ENCODE peak calls at places on chromosome 13, in eight cellular contexts. One of them, this sample, is unnamed.

GRCh38 chr13:73422973-73423372 is 364.2 kb downstream of the KLF5 start:
- DNase-seq in pancreas: no peak
- DNase-seq in germinal center: no peak
- DNase-seq in activated CD4-positive, alpha-beta T cell treated with anti-CD3 and anti-CD28 coated beads, Interleukin-2, amount 50 U/mL, for 1 hour: no peak
- DNase-seq in M059J: no peak
- DNase-seq in left cardiac atrium: no peak
- DNase-seq in GM12892: no peak
- DNase-seq in cardiac muscle cell: no peak
- DNase-seq in this sample: no peak

GRCh38 chr13:30679483-30680330 is 55.6 kb upstream of the ALOX5AP start:
- DNase-seq in germinal center: peak
- DNase-seq in cardiac muscle cell: peak
- DNase-seq in GM12892: no peak
- DNase-seq in M059J: peak
- DNase-seq in left cardiac atrium: no peak
- DNase-seq in pancreas: no peak
- DNase-seq in activated CD4-positive, alpha-beta T cell treated with anti-CD3 and anti-CD28 coated beads, Interleukin-2, amount 50 U/mL, for 1 hour: peak
- DNase-seq in this sample: peak

GRCh38 chr13:96417956-96418355 is 328.0 kb downstream of the HS6ST3 start:
- DNase-seq in left cardiac atrium: no peak
- DNase-seq in M059J: no peak
- DNase-seq in cardiac muscle cell: no peak
- DNase-seq in germinal center: no peak
- DNase-seq in pancreas: no peak
- DNase-seq in activated CD4-positive, alpha-beta T cell treated with anti-CD3 and anti-CD28 coated beads, Interleukin-2, amount 50 U/mL, for 1 hour: no peak
- DNase-seq in GM12892: no peak
- DNase-seq in this sample: no peak

GRCh38 chr13:68810660-68811059 is 1297.0 kb upstream of the ATXN8OS start:
- DNase-seq in activated CD4-positive, alpha-beta T cell treated with anti-CD3 and anti-CD28 coated beads, Interleukin-2, amount 50 U/mL, for 1 hour: no peak
- DNase-seq in M059J: no peak
- DNase-seq in cardiac muscle cell: no peak
- DNase-seq in pancreas: no peak
- DNase-seq in GM12892: no peak
- DNase-seq in left cardiac atrium: no peak
- DNase-seq in germinal center: no peak
- DNase-seq in this sample: peak

GRCh38 chr13:84737671-84738070 is 855.4 kb upstream of the SLITRK1 start:
- DNase-seq in M059J: no peak
- DNase-seq in GM12892: no peak
- DNase-seq in activated CD4-positive, alpha-beta T cell treated with anti-CD3 and anti-CD28 coated beads, Interleukin-2, amount 50 U/mL, for 1 hour: no peak
- DNase-seq in cardiac muscle cell: no peak
- DNase-seq in germinal center: no peak
- DNase-seq in pancreas: no peak
- DNase-seq in left cardiac atrium: no peak
- DNase-seq in this sample: no peak

GRCh38 chr13:50843256-50844043 is at the start of gene DLEU7:
- DNase-seq in germinal center: peak
- DNase-seq in left cardiac atrium: peak
- DNase-seq in GM12892: no peak
- DNase-seq in M059J: no peak
- DNase-seq in cardiac muscle cell: no peak
- DNase-seq in pancreas: peak
- DNase-seq in activated CD4-positive, alpha-beta T cell treated with anti-CD3 and anti-CD28 coated beads, Interleukin-2, amount 50 U/mL, for 1 hour: no peak
- DNase-seq in this sample: no peak

GRCh38 chr13:22369090-22369489 is 698.2 kb downstream of the FGF9 start:
- DNase-seq in cardiac muscle cell: no peak
- DNase-seq in pancreas: no peak
- DNase-seq in GM12892: no peak
- DNase-seq in M059J: no peak
- DNase-seq in left cardiac atrium: no peak
- DNase-seq in activated CD4-positive, alpha-beta T cell treated with anti-CD3 and anti-CD28 coated beads, Interleukin-2, amount 50 U/mL, for 1 hour: no peak
- DNase-seq in germinal center: no peak
- DNase-seq in this sample: no peak

GRCh38 chr13:32902898-32903297 is 113.3 kb upstream of the KL start:
- DNase-seq in germinal center: no peak
- DNase-seq in GM12892: no peak
- DNase-seq in cardiac muscle cell: peak
- DNase-seq in M059J: peak
- DNase-seq in left cardiac atrium: peak
- DNase-seq in pancreas: no peak
- DNase-seq in activated CD4-positive, alpha-beta T cell treated with anti-CD3 and anti-CD28 coated beads, Interleukin-2, amount 50 U/mL, for 1 hour: no peak
- DNase-seq in this sample: no peak

GRCh38 chr13:95267662-95268369 is 33.4 kb downstream of the ABCC4 start:
- DNase-seq in left cardiac atrium: no peak
- DNase-seq in pancreas: no peak
- DNase-seq in cardiac muscle cell: peak
- DNase-seq in activated CD4-positive, alpha-beta T cell treated with anti-CD3 and anti-CD28 coated beads, Interleukin-2, amount 50 U/mL, for 1 hour: no peak
- DNase-seq in M059J: peak
- DNase-seq in germinal center: no peak
- DNase-seq in GM12892: no peak
- DNase-seq in this sample: no peak

GRCh38 chr13:97492257-97492656 is 58.3 kb downstream of the RAP2A start:
- DNase-seq in cardiac muscle cell: no peak
- DNase-seq in germinal center: no peak
- DNase-seq in GM12892: no peak
- DNase-seq in activated CD4-positive, alpha-beta T cell treated with anti-CD3 and anti-CD28 coated beads, Interleukin-2, amount 50 U/mL, for 1 hour: no peak
- DNase-seq in pancreas: no peak
- DNase-seq in M059J: no peak
- DNase-seq in left cardiac atrium: no peak
- DNase-seq in this sample: no peak

GRCh38 chr13:80881495-80882482 is 540.9 kb upstream of the SPRY2 start:
- DNase-seq in activated CD4-positive, alpha-beta T cell treated with anti-CD3 and anti-CD28 coated beads, Interleukin-2, amount 50 U/mL, for 1 hour: no peak
- DNase-seq in left cardiac atrium: no peak
- DNase-seq in cardiac muscle cell: peak
- DNase-seq in GM12892: no peak
- DNase-seq in M059J: no peak
- DNase-seq in germinal center: no peak
- DNase-seq in pancreas: no peak
- DNase-seq in this sample: no peak

GRCh38 chr13:110057052-110057451 is 249.9 kb downstream of the COL4A1 start:
- DNase-seq in left cardiac atrium: no peak
- DNase-seq in pancreas: no peak
- DNase-seq in GM12892: no peak
- DNase-seq in activated CD4-positive, alpha-beta T cell treated with anti-CD3 and anti-CD28 coated beads, Interleukin-2, amount 50 U/mL, for 1 hour: no peak
- DNase-seq in cardiac muscle cell: no peak
- DNase-seq in germinal center: no peak
- DNase-seq in M059J: no peak
- DNase-seq in this sample: no peak

GRCh38 chr13:98014766-98015165 is 61.3 kb downstream of the IPO5 start:
- DNase-seq in pancreas: no peak
- DNase-seq in germinal center: no peak
- DNase-seq in M059J: peak
- DNase-seq in GM12892: no peak
- DNase-seq in cardiac muscle cell: peak
- DNase-seq in activated CD4-positive, alpha-beta T cell treated with anti-CD3 and anti-CD28 coated beads, Interleukin-2, amount 50 U/mL, for 1 hour: no peak
- DNase-seq in left cardiac atrium: no peak
- DNase-seq in this sample: peak

GRCh38 chr13:24182703-24183081 is 22.2 kb downstream of the SPATA13 start:
- DNase-seq in cardiac muscle cell: no peak
- DNase-seq in activated CD4-positive, alpha-beta T cell treated with anti-CD3 and anti-CD28 coated beads, Interleukin-2, amount 50 U/mL, for 1 hour: no peak
- DNase-seq in pancreas: no peak
- DNase-seq in left cardiac atrium: no peak
- DNase-seq in GM12892: no peak
- DNase-seq in germinal center: no peak
- DNase-seq in M059J: no peak
- DNase-seq in this sample: no peak

GRCh38 chr13:24630851-24631341 is 49.3 kb upstream of the ATP12A start:
- DNase-seq in cardiac muscle cell: peak
- DNase-seq in left cardiac atrium: no peak
- DNase-seq in activated CD4-positive, alpha-beta T cell treated with anti-CD3 and anti-CD28 coated beads, Interleukin-2, amount 50 U/mL, for 1 hour: no peak
- DNase-seq in M059J: peak
- DNase-seq in GM12892: no peak
- DNase-seq in germinal center: no peak
- DNase-seq in pancreas: no peak
- DNase-seq in this sample: no peak

GRCh38 chr13:113544896-113545295 is 39.7 kb upstream of the TFDP1 start:
- DNase-seq in germinal center: no peak
- DNase-seq in GM12892: no peak
- DNase-seq in left cardiac atrium: no peak
- DNase-seq in activated CD4-positive, alpha-beta T cell treated with anti-CD3 and anti-CD28 coated beads, Interleukin-2, amount 50 U/mL, for 1 hour: no peak
- DNase-seq in M059J: no peak
- DNase-seq in pancreas: peak
- DNase-seq in cardiac muscle cell: no peak
- DNase-seq in this sample: no peak

GRCh38 chr13:113667771-113668490 is 912 bp downstream of the GRK1 start:
- DNase-seq in germinal center: no peak
- DNase-seq in left cardiac atrium: no peak
- DNase-seq in activated CD4-positive, alpha-beta T cell treated with anti-CD3 and anti-CD28 coated beads, Interleukin-2, amount 50 U/mL, for 1 hour: no peak
- DNase-seq in GM12892: no peak
- DNase-seq in cardiac muscle cell: no peak
- DNase-seq in M059J: no peak
- DNase-seq in pancreas: no peak
- DNase-seq in this sample: no peak

GRCh38 chr13:21517576-21517975 is 58.5 kb upstream of the ZDHHC20 start:
- DNase-seq in left cardiac atrium: no peak
- DNase-seq in germinal center: no peak
- DNase-seq in activated CD4-positive, alpha-beta T cell treated with anti-CD3 and anti-CD28 coated beads, Interleukin-2, amount 50 U/mL, for 1 hour: no peak
- DNase-seq in GM12892: no peak
- DNase-seq in pancreas: no peak
- DNase-seq in M059J: no peak
- DNase-seq in cardiac muscle cell: no peak
- DNase-seq in this sample: no peak

GRCh38 chr13:44068737-44069136 is 189.0 kb downstream of the LACC1 start:
- DNase-seq in activated CD4-positive, alpha-beta T cell treated with anti-CD3 and anti-CD28 coated beads, Interleukin-2, amount 50 U/mL, for 1 hour: no peak
- DNase-seq in germinal center: no peak
- DNase-seq in cardiac muscle cell: peak
- DNase-seq in GM12892: no peak
- DNase-seq in M059J: peak
- DNase-seq in pancreas: no peak
- DNase-seq in left cardiac atrium: no peak
- DNase-seq in this sample: peak

GRCh38 chr13:44796597-44797517 is 192.4 kb downstream of the NUFIP1 start:
- DNase-seq in germinal center: no peak
- DNase-seq in M059J: no peak
- DNase-seq in pancreas: no peak
- DNase-seq in GM12892: no peak
- DNase-seq in cardiac muscle cell: no peak
- DNase-seq in activated CD4-positive, alpha-beta T cell treated with anti-CD3 and anti-CD28 coated beads, Interleukin-2, amount 50 U/mL, for 1 hour: no peak
- DNase-seq in left cardiac atrium: no peak
- DNase-seq in this sample: no peak

GRCh38 chr13:27708325-27708724 is 84.0 kb upstream of the GSX1 start:
- DNase-seq in activated CD4-positive, alpha-beta T cell treated with anti-CD3 and anti-CD28 coated beads, Interleukin-2, amount 50 U/mL, for 1 hour: no peak
- DNase-seq in cardiac muscle cell: no peak
- DNase-seq in germinal center: no peak
- DNase-seq in M059J: peak
- DNase-seq in pancreas: no peak
- DNase-seq in GM12892: no peak
- DNase-seq in left cardiac atrium: no peak
- DNase-seq in this sample: no peak

GRCh38 chr13:72194531-72194930 is 327.5 kb upstream of the DACH1 start:
- DNase-seq in cardiac muscle cell: no peak
- DNase-seq in left cardiac atrium: no peak
- DNase-seq in M059J: no peak
- DNase-seq in activated CD4-positive, alpha-beta T cell treated with anti-CD3 and anti-CD28 coated beads, Interleukin-2, amount 50 U/mL, for 1 hour: no peak
- DNase-seq in pancreas: no peak
- DNase-seq in germinal center: no peak
- DNase-seq in GM12892: no peak
- DNase-seq in this sample: no peak

GRCh38 chr13:20702530-20702929 is 969 bp upstream of the IL17D start:
- DNase-seq in activated CD4-positive, alpha-beta T cell treated with anti-CD3 and anti-CD28 coated beads, Interleukin-2, amount 50 U/mL, for 1 hour: no peak
- DNase-seq in GM12892: no peak
- DNase-seq in left cardiac atrium: no peak
- DNase-seq in cardiac muscle cell: peak
- DNase-seq in M059J: no peak
- DNase-seq in pancreas: no peak
- DNase-seq in germinal center: no peak
- DNase-seq in this sample: peak

GRCh38 chr13:100434010-100434763 is 154.4 kb downstream of the GGACT start:
- DNase-seq in germinal center: no peak
- DNase-seq in M059J: peak
- DNase-seq in activated CD4-positive, alpha-beta T cell treated with anti-CD3 and anti-CD28 coated beads, Interleukin-2, amount 50 U/mL, for 1 hour: no peak
- DNase-seq in left cardiac atrium: no peak
- DNase-seq in pancreas: no peak
- DNase-seq in GM12892: no peak
- DNase-seq in cardiac muscle cell: peak
- DNase-seq in this sample: no peak

GRCh38 chr13:28056970-28057712 is 43.2 kb downstream of the FLT3 start:
- DNase-seq in germinal center: peak
- DNase-seq in left cardiac atrium: no peak
- DNase-seq in pancreas: no peak
- DNase-seq in GM12892: no peak
- DNase-seq in cardiac muscle cell: no peak
- DNase-seq in activated CD4-positive, alpha-beta T cell treated with anti-CD3 and anti-CD28 coated beads, Interleukin-2, amount 50 U/mL, for 1 hour: no peak
- DNase-seq in M059J: no peak
- DNase-seq in this sample: no peak

GRCh38 chr13:102289606-102290005 is 112.2 kb downstream of the FGF14 start:
- DNase-seq in activated CD4-positive, alpha-beta T cell treated with anti-CD3 and anti-CD28 coated beads, Interleukin-2, amount 50 U/mL, for 1 hour: no peak
- DNase-seq in M059J: no peak
- DNase-seq in pancreas: no peak
- DNase-seq in GM12892: no peak
- DNase-seq in germinal center: no peak
- DNase-seq in left cardiac atrium: no peak
- DNase-seq in cardiac muscle cell: no peak
- DNase-seq in this sample: no peak

GRCh38 chr13:80572308-80572676 is 231.4 kb upstream of the SPRY2 start:
- DNase-seq in M059J: no peak
- DNase-seq in pancreas: no peak
- DNase-seq in cardiac muscle cell: no peak
- DNase-seq in germinal center: no peak
- DNase-seq in GM12892: no peak
- DNase-seq in left cardiac atrium: no peak
- DNase-seq in activated CD4-positive, alpha-beta T cell treated with anti-CD3 and anti-CD28 coated beads, Interleukin-2, amount 50 U/mL, for 1 hour: no peak
- DNase-seq in this sample: no peak

GRCh38 chr13:23969672-23970071 is 72.4 kb upstream of the C1QTNF9B start:
- DNase-seq in germinal center: no peak
- DNase-seq in pancreas: no peak
- DNase-seq in GM12892: no peak
- DNase-seq in M059J: no peak
- DNase-seq in left cardiac atrium: no peak
- DNase-seq in cardiac muscle cell: peak
- DNase-seq in activated CD4-positive, alpha-beta T cell treated with anti-CD3 and anti-CD28 coated beads, Interleukin-2, amount 50 U/mL, for 1 hour: no peak
- DNase-seq in this sample: no peak

GRCh38 chr13:35499131-35500051 is 22.9 kb upstream of the MAB21L1 start:
- DNase-seq in cardiac muscle cell: no peak
- DNase-seq in germinal center: no peak
- DNase-seq in left cardiac atrium: no peak
- DNase-seq in GM12892: no peak
- DNase-seq in activated CD4-positive, alpha-beta T cell treated with anti-CD3 and anti-CD28 coated beads, Interleukin-2, amount 50 U/mL, for 1 hour: no peak
- DNase-seq in M059J: no peak
- DNase-seq in pancreas: no peak
- DNase-seq in this sample: no peak

GRCh38 chr13:25874907-25875306 is 176.9 kb downstream of the SHISA2 start:
- DNase-seq in cardiac muscle cell: no peak
- DNase-seq in activated CD4-positive, alpha-beta T cell treated with anti-CD3 and anti-CD28 coated beads, Interleukin-2, amount 50 U/mL, for 1 hour: peak
- DNase-seq in left cardiac atrium: no peak
- DNase-seq in germinal center: no peak
- DNase-seq in pancreas: no peak
- DNase-seq in GM12892: no peak
- DNase-seq in M059J: no peak
- DNase-seq in this sample: no peak

GRCh38 chr13:79549355-79550106 is 68.6 kb downstream of the NDFIP2 start:
- DNase-seq in cardiac muscle cell: peak
- DNase-seq in germinal center: no peak
- DNase-seq in M059J: no peak
- DNase-seq in activated CD4-positive, alpha-beta T cell treated with anti-CD3 and anti-CD28 coated beads, Interleukin-2, amount 50 U/mL, for 1 hour: no peak
- DNase-seq in left cardiac atrium: no peak
- DNase-seq in pancreas: no peak
- DNase-seq in GM12892: no peak
- DNase-seq in this sample: no peak

GRCh38 chr13:100235311-100235901 is 146.5 kb downstream of the PCCA start:
- DNase-seq in activated CD4-positive, alpha-beta T cell treated with anti-CD3 and anti-CD28 coated beads, Interleukin-2, amount 50 U/mL, for 1 hour: no peak
- DNase-seq in germinal center: peak
- DNase-seq in cardiac muscle cell: peak
- DNase-seq in M059J: peak
- DNase-seq in left cardiac atrium: no peak
- DNase-seq in GM12892: no peak
- DNase-seq in pancreas: no peak
- DNase-seq in this sample: peak

GRCh38 chr13:75264611-75265010 is 217.4 kb downstream of the TBC1D4 start:
- DNase-seq in pancreas: no peak
- DNase-seq in cardiac muscle cell: no peak
- DNase-seq in GM12892: no peak
- DNase-seq in activated CD4-positive, alpha-beta T cell treated with anti-CD3 and anti-CD28 coated beads, Interleukin-2, amount 50 U/mL, for 1 hour: no peak
- DNase-seq in M059J: no peak
- DNase-seq in left cardiac atrium: no peak
- DNase-seq in germinal center: no peak
- DNase-seq in this sample: no peak

GRCh38 chr13:113788413-113789135 is 29.5 kb downstream of the TMEM255B start:
- DNase-seq in GM12892: no peak
- DNase-seq in cardiac muscle cell: no peak
- DNase-seq in M059J: no peak
- DNase-seq in left cardiac atrium: no peak
- DNase-seq in germinal center: no peak
- DNase-seq in pancreas: peak
- DNase-seq in activated CD4-positive, alpha-beta T cell treated with anti-CD3 and anti-CD28 coated beads, Interleukin-2, amount 50 U/mL, for 1 hour: no peak
- DNase-seq in this sample: no peak

This sample was measured in RKO.